ENCODE peak calls at places on chromosomes 5 and 9, in five cellular contexts. One of them, this sample, is unnamed.
A peak's percentile ranks its signal among the peaks of the same experiment; 100 is the strongest.

GRCh38 chr5:36158144-36158543 is 6.2 kb downstream of the SKP2 start:
- DNase-seq in heart left ventricle: no peak
- DNase-seq in cardiac fibroblast: no peak
- DNase-seq in gastrocnemius medialis: no peak
- DNase-seq in H7: no peak
- DNase-seq in this sample: peak; percentile 2

GRCh38 chr9:90966475-90967150 is 165.0 kb downstream of the SYK start:
- DNase-seq in gastrocnemius medialis: no peak
- DNase-seq in heart left ventricle: no peak
- DNase-seq in H7: no peak
- DNase-seq in cardiac fibroblast: peak; percentile 54
- DNase-seq in this sample: peak; percentile 12

GRCh38 chr5:101929628-101930027 is 366.5 kb downstream of the SLCO4C1 start:
- DNase-seq in heart left ventricle: no peak
- DNase-seq in cardiac fibroblast: no peak
- DNase-seq in H7: no peak
- DNase-seq in gastrocnemius medialis: no peak
- DNase-seq in this sample: no peak

GRCh38 chr9:109179801-109180523 is 12.9 kb upstream of the FRRS1L start:
- DNase-seq in H7: no peak
- DNase-seq in gastrocnemius medialis: no peak
- DNase-seq in cardiac fibroblast: no peak
- DNase-seq in heart left ventricle: no peak
- DNase-seq in this sample: no peak

GRCh38 chr9:129225815-129226214 is 47.8 kb upstream of the IER5L start:
- DNase-seq in heart left ventricle: peak; percentile 87
- DNase-seq in H7: peak; percentile 82
- DNase-seq in cardiac fibroblast: peak; percentile 86
- DNase-seq in gastrocnemius medialis: peak; percentile 43
- DNase-seq in this sample: peak; percentile 97

GRCh38 chr5:106094128-106094726 is 1576.5 kb downstream of the EFNA5 start:
- DNase-seq in H7: no peak
- DNase-seq in heart left ventricle: no peak
- DNase-seq in gastrocnemius medialis: no peak
- DNase-seq in cardiac fibroblast: peak; percentile 22
- DNase-seq in this sample: peak; percentile 70

GRCh38 chr5:80757290-80757689 is 102.5 kb upstream of the DHFR start:
- DNase-seq in cardiac fibroblast: no peak
- DNase-seq in heart left ventricle: no peak
- DNase-seq in H7: no peak
- DNase-seq in gastrocnemius medialis: no peak
- DNase-seq in this sample: no peak

GRCh38 chr5:33690736-33691135 is 201.1 kb downstream of the ADAMTS12 start:
- DNase-seq in H7: no peak
- DNase-seq in cardiac fibroblast: peak; percentile 97
- DNase-seq in gastrocnemius medialis: no peak
- DNase-seq in heart left ventricle: no peak
- DNase-seq in this sample: peak; percentile 89

GRCh38 chr5:125987677-125988255 is 435.4 kb upstream of the GRAMD2B start:
- DNase-seq in cardiac fibroblast: peak; percentile 5
- DNase-seq in heart left ventricle: no peak
- DNase-seq in H7: peak; percentile 13
- DNase-seq in gastrocnemius medialis: no peak
- DNase-seq in this sample: no peak

GRCh38 chr9:132381966-132382541 is 24.6 kb downstream of the TTF1 start:
- DNase-seq in H7: no peak
- DNase-seq in cardiac fibroblast: no peak
- DNase-seq in heart left ventricle: no peak
- DNase-seq in gastrocnemius medialis: no peak
- DNase-seq in this sample: no peak

GRCh38 chr9:106945727-106946690 is 83.0 kb downstream of the ZNF462 start:
- DNase-seq in gastrocnemius medialis: no peak
- DNase-seq in cardiac fibroblast: peak; percentile 94
- DNase-seq in heart left ventricle: no peak
- DNase-seq in H7: no peak
- DNase-seq in this sample: peak; percentile 88

GRCh38 chr9:121073038-121073437 is 1.7 kb upstream of the CNTRL start:
- DNase-seq in gastrocnemius medialis: peak; percentile 47
- DNase-seq in heart left ventricle: no peak
- DNase-seq in cardiac fibroblast: peak; percentile 92
- DNase-seq in H7: no peak
- DNase-seq in this sample: peak; percentile 95

GRCh38 chr5:122656107-122656506 is 118.8 kb upstream of the SNX2 start:
- DNase-seq in gastrocnemius medialis: no peak
- DNase-seq in cardiac fibroblast: no peak
- DNase-seq in heart left ventricle: no peak
- DNase-seq in H7: no peak
- DNase-seq in this sample: no peak

GRCh38 chr9:121599186-121599871 is 52.1 kb upstream of the DAB2IP start:
- DNase-seq in gastrocnemius medialis: peak; percentile 90
- DNase-seq in H7: peak; percentile 99
- DNase-seq in cardiac fibroblast: no peak
- DNase-seq in heart left ventricle: peak; percentile 84
- DNase-seq in this sample: no peak

GRCh38 chr5:95818181-95819147 is 4.1 kb downstream of the GLRX start:
- DNase-seq in H7: no peak
- DNase-seq in heart left ventricle: no peak
- DNase-seq in gastrocnemius medialis: peak; percentile 75
- DNase-seq in cardiac fibroblast: no peak
- DNase-seq in this sample: no peak

GRCh38 chr5:112386716-112387115 is 32.4 kb downstream of the EPB41L4A start:
- DNase-seq in gastrocnemius medialis: no peak
- DNase-seq in H7: no peak
- DNase-seq in heart left ventricle: no peak
- DNase-seq in cardiac fibroblast: no peak
- DNase-seq in this sample: no peak

GRCh38 chr9:114397219-114397847 is 9.6 kb upstream of the AKNA start:
- DNase-seq in cardiac fibroblast: no peak
- DNase-seq in H7: no peak
- DNase-seq in gastrocnemius medialis: no peak
- DNase-seq in heart left ventricle: no peak
- DNase-seq in this sample: no peak

GRCh38 chr5:141866111-141866510 is 12.1 kb downstream of the PCDH1 start:
- DNase-seq in H7: no peak
- DNase-seq in heart left ventricle: no peak
- DNase-seq in gastrocnemius medialis: no peak
- DNase-seq in cardiac fibroblast: no peak
- DNase-seq in this sample: no peak

GRCh38 chr5:165630211-165630866 is 2124.9 kb downstream of the MAT2B start:
- DNase-seq in gastrocnemius medialis: no peak
- DNase-seq in heart left ventricle: no peak
- DNase-seq in H7: peak; percentile 65
- DNase-seq in cardiac fibroblast: peak; percentile 55
- DNase-seq in this sample: peak; percentile 9

GRCh38 chr5:174482549-174482948 is 241.8 kb upstream of the MSX2 start:
- DNase-seq in gastrocnemius medialis: no peak
- DNase-seq in H7: no peak
- DNase-seq in heart left ventricle: no peak
- DNase-seq in cardiac fibroblast: no peak
- DNase-seq in this sample: no peak

GRCh38 chr9:95793924-95794828 is 81.3 kb upstream of the ERCC6L2 start:
- DNase-seq in gastrocnemius medialis: no peak
- DNase-seq in cardiac fibroblast: peak; percentile 97
- DNase-seq in heart left ventricle: no peak
- DNase-seq in H7: no peak
- DNase-seq in this sample: peak; percentile 98

GRCh38 chr5:165602529-165602928 is 2097.1 kb downstream of the MAT2B start:
- DNase-seq in H7: no peak
- DNase-seq in gastrocnemius medialis: no peak
- DNase-seq in heart left ventricle: no peak
- DNase-seq in cardiac fibroblast: no peak
- DNase-seq in this sample: no peak

GRCh38 chr9:129524848-129525345 is 96.0 kb downstream of the C9orf50 start:
- DNase-seq in gastrocnemius medialis: no peak
- DNase-seq in H7: no peak
- DNase-seq in cardiac fibroblast: no peak
- DNase-seq in heart left ventricle: no peak
- DNase-seq in this sample: no peak

GRCh38 chr5:155408465-155408864 is 394.9 kb downstream of the KIF4B start:
- DNase-seq in gastrocnemius medialis: no peak
- DNase-seq in H7: no peak
- DNase-seq in cardiac fibroblast: no peak
- DNase-seq in heart left ventricle: no peak
- DNase-seq in this sample: no peak

GRCh38 chr5:155406815-155407214 is 393.3 kb downstream of the KIF4B start:
- DNase-seq in gastrocnemius medialis: no peak
- DNase-seq in H7: no peak
- DNase-seq in cardiac fibroblast: no peak
- DNase-seq in heart left ventricle: no peak
- DNase-seq in this sample: no peak

GRCh38 chr5:155402927-155403645 is 389.5 kb downstream of the KIF4B start:
- DNase-seq in H7: no peak
- DNase-seq in heart left ventricle: no peak
- DNase-seq in gastrocnemius medialis: no peak
- DNase-seq in cardiac fibroblast: no peak
- DNase-seq in this sample: no peak
- H3K4me3 ChIP-seq in H7: no peak overlapping the region
- H3K4me3 ChIP-seq in heart left ventricle: no peak overlapping the region
- H3K4me3 ChIP-seq in gastrocnemius medialis: no peak overlapping the region
- H3K4me3 ChIP-seq in cardiac fibroblast: no peak overlapping the region
- H3K4me3 ChIP-seq in this sample: no peak overlapping the region

GRCh38 chr9:135468866-135469521 is 10.6 kb upstream of the PPP1R26 start:
- DNase-seq in H7: no peak
- DNase-seq in heart left ventricle: no peak
- DNase-seq in cardiac fibroblast: peak; percentile 58
- DNase-seq in gastrocnemius medialis: no peak
- DNase-seq in this sample: peak; percentile 48
- H3K4me3 ChIP-seq in H7: no peak overlapping the region
- H3K4me3 ChIP-seq in heart left ventricle: no peak overlapping the region
- H3K4me3 ChIP-seq in cardiac fibroblast: no peak overlapping the region
- H3K4me3 ChIP-seq in gastrocnemius medialis: no peak overlapping the region
- H3K4me3 ChIP-seq in this sample: peak overlapping the region; percentile 9

GRCh38 chr5:169142264-169142970 is 158.5 kb downstream of the SLIT3 start:
- DNase-seq in cardiac fibroblast: no peak
- DNase-seq in H7: no peak
- DNase-seq in gastrocnemius medialis: peak; percentile 49
- DNase-seq in heart left ventricle: peak; percentile 64
- DNase-seq in this sample: peak; percentile 90

GRCh38 chr5:169139381-169140125 is 161.4 kb downstream of the SLIT3 start:
- DNase-seq in H7: no peak
- DNase-seq in cardiac fibroblast: no peak
- DNase-seq in heart left ventricle: no peak
- DNase-seq in gastrocnemius medialis: no peak
- DNase-seq in this sample: peak; percentile 70
- H3K4me3 ChIP-seq in H7: no peak overlapping the region
- H3K4me3 ChIP-seq in cardiac fibroblast: no peak overlapping the region
- H3K4me3 ChIP-seq in heart left ventricle: no peak overlapping the region
- H3K4me3 ChIP-seq in gastrocnemius medialis: no peak overlapping the region
- H3K4me3 ChIP-seq in this sample: no peak overlapping the region

DNA sequence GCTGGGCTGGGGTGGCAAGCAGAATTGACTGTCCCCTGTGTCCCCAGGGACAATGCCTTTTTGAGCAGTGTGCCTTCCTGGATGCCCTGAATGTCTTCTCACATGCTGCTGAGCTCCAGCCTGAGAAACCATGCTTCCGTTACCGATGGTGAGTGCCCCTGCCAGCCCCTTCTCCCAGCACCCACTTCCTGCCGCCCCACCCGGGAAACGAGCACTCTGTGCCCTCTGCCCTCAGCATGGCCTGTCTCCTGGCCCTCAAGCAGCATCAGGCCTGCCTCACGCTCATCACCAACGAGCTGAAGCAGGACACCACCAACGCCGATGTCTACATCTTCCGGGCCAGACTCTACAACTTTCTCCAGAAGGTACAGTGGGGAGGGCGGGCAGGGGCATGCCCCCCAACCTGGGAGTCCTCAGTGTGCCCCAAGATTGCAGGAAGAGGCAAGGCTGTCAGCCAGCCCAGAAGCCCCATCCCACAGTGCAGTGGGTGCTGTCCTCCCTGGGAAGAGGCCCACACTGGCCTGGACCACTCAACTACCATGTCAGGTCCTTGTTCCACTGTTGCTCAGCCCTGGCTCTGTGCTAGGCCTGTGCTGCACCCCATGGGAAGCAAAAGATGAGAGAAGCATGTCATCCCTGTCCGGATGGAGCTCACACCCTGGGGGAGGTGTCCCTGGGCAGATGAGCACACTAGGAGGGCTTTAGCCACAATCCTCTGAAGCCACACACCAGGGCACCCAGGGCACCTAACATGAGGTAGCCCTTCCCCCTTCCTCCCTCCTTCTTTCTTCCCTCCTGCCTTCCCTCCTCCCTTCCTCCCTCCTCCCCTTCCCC is 4.4 kb downstream of the TTC16 start:
- DNase-seq in heart left ventricle: peak; percentile 42
- DNase-seq in gastrocnemius medialis: no peak
- DNase-seq in H7: no peak
- DNase-seq in cardiac fibroblast: no peak
- DNase-seq in this sample: no peak
- H3K4me3 ChIP-seq in heart left ventricle: no peak overlapping the region
- H3K4me3 ChIP-seq in gastrocnemius medialis: no peak overlapping the region
- H3K4me3 ChIP-seq in H7: no peak overlapping the region
- H3K4me3 ChIP-seq in cardiac fibroblast: no peak overlapping the region
- H3K4me3 ChIP-seq in this sample: no peak overlapping the region

GRCh38 chr5:1416856-1417469 is 28.3 kb downstream of the SLC6A3 start:
- DNase-seq in cardiac fibroblast: no peak
- DNase-seq in heart left ventricle: peak; percentile 9
- DNase-seq in gastrocnemius medialis: no peak
- DNase-seq in H7: no peak
- DNase-seq in this sample: no peak
- H3K4me3 ChIP-seq in cardiac fibroblast: no peak overlapping the region
- H3K4me3 ChIP-seq in heart left ventricle: no peak overlapping the region
- H3K4me3 ChIP-seq in gastrocnemius medialis: no peak overlapping the region
- H3K4me3 ChIP-seq in H7: no peak overlapping the region
- H3K4me3 ChIP-seq in this sample: no peak overlapping the region

GRCh38 chr9:19378647-19379046 is 1.4 kb downstream of the RPS6 start:
- DNase-seq in gastrocnemius medialis: no peak
- DNase-seq in heart left ventricle: no peak
- DNase-seq in H7: no peak
- DNase-seq in cardiac fibroblast: no peak
- DNase-seq in this sample: no peak
- H3K4me3 ChIP-seq in gastrocnemius medialis: peak overlapping the region; percentile 93
- H3K4me3 ChIP-seq in heart left ventricle: peak overlapping the region; percentile 81
- H3K4me3 ChIP-seq in H7: peak overlapping the region; percentile 99
- H3K4me3 ChIP-seq in cardiac fibroblast: peak overlapping the region; percentile 80
- H3K4me3 ChIP-seq in this sample: peak overlapping the region; percentile 93